ENCODE peak calls at places on chromosomes 7 and 10, in five cellular contexts. B is Peyer's patch, Q is stomach, Z is HCT116, I is uterus. M is an unnamed sample. For H3K4me1 and H3K27me3, the result is how much of the 10 kb centered on the place peaks cover.

GRCh38 chr7:1679326-1679965 is 9.4 kb downstream of the ELFN1 start:
- DNase-seq in B (no peak), Q (peak), Z (no peak), I (no peak), M (no peak)

GRCh38 chr10:1534820-1535219 is 202.5 kb downstream of the ADARB2 start:
- DNase-seq in B (no peak), Z (no peak), Q (no peak), I (no peak), M (no peak)

GRCh38 chr10:124875596-124875995 is 66.3 kb upstream of the ZRANB1 start:
- DNase-seq in B (no peak), Z (peak), Q (no peak), I (no peak), M (no peak)

GRCh38 chr7:42407828-42408227 is 170.8 kb upstream of the GLI3 start:
- DNase-seq in I (no peak), Q (no peak), B (no peak), Z (no peak), M (peak)

GRCh38 chr10:125006921-125007391 is 65.0 kb downstream of the ZRANB1 start:
- DNase-seq in I (peak), Q (no peak), Z (no peak), B (no peak), M (no peak)

GRCh38 chr10:126218778-126219649 is 169.3 kb downstream of the ADAM12 start:
- DNase-seq in I (no peak), Z (no peak), B (no peak), Q (no peak), M (no peak)

GRCh38 chr7:21393937-21394336 is 33.9 kb upstream of the SP4 start:
- DNase-seq in I (no peak), Q (no peak), Z (no peak), B (no peak), M (no peak)

GRCh38 chr7:138581065-138581464 is 120.1 kb downstream of the SVOPL start:
- DNase-seq in Z (no peak), I (no peak), Q (no peak), B (no peak), M (no peak)

GRCh38 chr10:131204406-131205152 is 106.9 kb downstream of the TCERG1L start:
- DNase-seq in Z (no peak), Q (peak), B (no peak), I (no peak), M (no peak)

GRCh38 chr10:87658383-87658795 is 1.3 kb upstream of the PAPSS2 start:
- DNase-seq in Q (no peak), Z (no peak), I (no peak), B (no peak), M (no peak)

GRCh38 chr10:81179805-81180452 is 642.2 kb downstream of the SH2D4B start:
- DNase-seq in Z (no peak), B (no peak), I (no peak), Q (no peak), M (no peak)

GRCh38 chr10:74994714-74995308 is 116.6 kb upstream of the SAMD8 start:
- DNase-seq in Q (no peak), I (no peak), B (no peak), Z (no peak), M (no peak)

GRCh38 chr10:12412671-12413368 is 63.5 kb downstream of the CAMK1D start:
- DNase-seq in B (no peak), I (no peak), Z (no peak), Q (no peak), M (no peak)

GRCh38 chr7:1567082-1567771 is 2.6 kb downstream of the PSMG3 start:
- DNase-seq in Z (peak), I (no peak), Q (peak), B (no peak), M (peak)

GRCh38 chr7:36011588-36011965 is 141.5 kb upstream of the EEPD1 start:
- DNase-seq in I (no peak), Q (no peak), B (no peak), Z (no peak), M (no peak)

GRCh38 chr10:33661580-33662269 is 327.3 kb upstream of the NRP1 start:
- DNase-seq in Q (peak), I (peak), B (no peak), Z (no peak), M (peak)

GRCh38 chr10:52128056-52128683 is 185.9 kb upstream of the DKK1 start:
- DNase-seq in I (no peak), Z (no peak), B (no peak), Q (no peak), M (no peak)

GRCh38 chr7:84110400-84110799 is 84.2 kb downstream of the SEMA3A start:
- DNase-seq in Q (no peak), B (no peak), Z (no peak), I (no peak), M (no peak)

GRCh38 chr10:95247200-95247880 is 43.5 kb downstream of the PDLIM1 start:
- DNase-seq in Q (no peak), B (no peak), Z (no peak), I (no peak), M (peak)

GRCh38 chr10:15796098-15796759 is 64.1 kb downstream of the MINDY3 start:
- DNase-seq in B (no peak), Q (no peak), I (no peak), Z (no peak), M (no peak)

GRCh38 chr10:15793664-15794063 is 66.6 kb downstream of the MINDY3 start:
- DNase-seq in Z (no peak), B (no peak), Q (no peak), I (no peak), M (no peak)

GRCh38 chr10:15795000-15795792 is 65.1 kb downstream of the MINDY3 start:
- DNase-seq in I (no peak), Q (no peak), B (no peak), Z (no peak), M (no peak)

GRCh38 chr10:15792777-15793176 is 67.5 kb downstream of the MINDY3 start:
- DNase-seq in B (no peak), Z (no peak), Q (no peak), I (no peak), M (no peak)

GRCh38 chr10:15794569-15794968 is 65.7 kb downstream of the MINDY3 start:
- DNase-seq in I (no peak), B (no peak), Z (no peak), Q (no peak), M (no peak)
- H3K4me1 ChIP-seq in I (under half), B (under half), Z (under half), Q (under half), M (under half)

GRCh38 chr7:114539575-114539974 is 125.0 kb downstream of the FOXP2 start:
- DNase-seq in B (no peak), Q (no peak), I (no peak), Z (peak), M (no peak)
- TF ChIP-seq CTCF in B (no peak), Q (no peak), I (peak), Z (peak), M (peak)

GRCh38 chr10:26213157-26213780 is 3.3 kb upstream of the GAD2 start:
- DNase-seq in Z (no peak), I (no peak), Q (no peak), B (no peak), M (no peak)
- H3K27me3 ChIP-seq in Z (under half), I (under half), Q (under half), B (under half), M (half or more)

GRCh38 chr7:26320878-26321277 is 29.2 kb downstream of the SNX10 start:
- DNase-seq in B (no peak), I (no peak), Z (no peak), Q (no peak), M (no peak)

GRCh38 chr7:26317211-26317610 is 25.5 kb downstream of the SNX10 start:
- DNase-seq in Q (no peak), I (no peak), Z (no peak), B (no peak), M (no peak)

GRCh38 chr7:26321440-26321839 is 29.8 kb downstream of the SNX10 start:
- DNase-seq in Z (no peak), Q (no peak), I (no peak), B (no peak), M (peak)

GRCh38 chr7:26319631-26320030 is 28.0 kb downstream of the SNX10 start:
- DNase-seq in Q (no peak), B (no peak), Z (no peak), I (no peak), M (no peak)

GRCh38 chr7:26318921-26319320 is 27.3 kb downstream of the SNX10 start:
- DNase-seq in I (no peak), B (no peak), Q (no peak), Z (no peak), M (no peak)
- H3K4me1 ChIP-seq in I (under half), B (under half), Q (under half), Z (under half), M (under half)

GRCh38 chr10:79491171-79491835 is 21.0 kb upstream of the EIF5AL1 start:
- DNase-seq in B (no peak), Z (no peak), I (no peak), Q (no peak), M (no peak)
- TF ChIP-seq CTCF in B (no peak), Z (peak), I (no peak), Q (no peak), M (peak)

GRCh38 chr7:49774459-49775064 is 1.1 kb downstream of the VWC2 start:
- DNase-seq in I (no peak), Q (no peak), B (no peak), Z (no peak), M (no peak)

GRCh38 chr7:49778731-49779270 is 5.4 kb downstream of the VWC2 start:
- DNase-seq in Q (no peak), I (no peak), Z (no peak), B (no peak), M (no peak)

GRCh38 chr7:49775065-49775948 is 1.9 kb downstream of the VWC2 start:
- DNase-seq in Z (no peak), Q (no peak), I (no peak), B (no peak), M (no peak)

GRCh38 chr7:49775949-49776443 is 2.6 kb downstream of the VWC2 start:
- DNase-seq in Z (no peak), Q (no peak), I (no peak), B (no peak), M (no peak)

GRCh38 chr7:49776994-49777393 is 3.6 kb downstream of the VWC2 start:
- DNase-seq in I (no peak), Z (no peak), Q (no peak), B (no peak), M (no peak)
- H3K27me3 ChIP-seq in I (under half), Z (under half), Q (under half), B (under half), M (half or more)